ENCODE peak calls at places on chromosome 2, in eight cellular contexts. D is spleen; P is CD8-positive, alpha-beta memory T cell; U is sigmoid colon; H is MM.1S; R is aorta; Z is thoracic aorta; S is CD4-positive, alpha-beta T cell. N is an unnamed sample.

GRCh38 chr2:121075006-121075545 is 209.9 kb downstream of the TFCP2L1 start:
- DNase-seq in D (no peak), P (no peak), U (peak), H (no peak), R (peak), Z (no peak), S (no peak), N (no peak)

GRCh38 chr2:27194538-27195354 is 17.1 kb upstream of the ATRAID start:
- DNase-seq in D (no peak), P (no peak), U (no peak), H (no peak), R (no peak), Z (no peak), S (no peak), N (no peak)

GRCh38 chr2:110170102-110170501 is 34.7 kb downstream of the NPHP1 start:
- DNase-seq in D (no peak), P (no peak), U (no peak), H (no peak), R (no peak), Z (no peak), S (no peak), N (no peak)

GRCh38 chr2:133324150-133324561 is 244.1 kb downstream of the NCKAP5 start:
- DNase-seq in D (no peak), P (no peak), U (no peak), H (no peak), R (no peak), Z (no peak), S (no peak), N (no peak)

GRCh38 chr2:224982910-224983688 is 59.2 kb downstream of the DOCK10 start:
- DNase-seq in D (no peak), P (peak), U (no peak), H (no peak), R (no peak), Z (no peak), S (peak), N (peak)

GRCh38 chr2:198168651-198169050 is 364.3 kb downstream of the PLCL1 start:
- DNase-seq in D (no peak), P (no peak), U (no peak), H (no peak), R (no peak), Z (no peak), S (no peak), N (no peak)

GRCh38 chr2:47334356-47335136 is 68.4 kb upstream of the MSH2 start:
- DNase-seq in D (no peak), P (no peak), U (no peak), H (peak), R (no peak), Z (no peak), S (no peak), N (no peak)

GRCh38 chr2:96739051-96739632 is 722 bp downstream of the LMAN2L start:
- DNase-seq in D (no peak), P (no peak), U (no peak), H (no peak), R (no peak), Z (no peak), S (no peak), N (no peak)

GRCh38 chr2:105853354-105854088 is 108.8 kb downstream of the NCK2 start:
- DNase-seq in D (no peak), P (no peak), U (no peak), H (no peak), R (no peak), Z (no peak), S (no peak), N (no peak)

GRCh38 chr2:60717691-60718090 is 38.4 kb upstream of the PAPOLG start:
- DNase-seq in D (no peak), P (no peak), U (no peak), H (no peak), R (no peak), Z (no peak), S (no peak), N (peak)

GRCh38 chr2:36380624-36381481 is 25.3 kb downstream of the CRIM1 start:
- DNase-seq in D (peak), P (no peak), U (no peak), H (no peak), R (no peak), Z (no peak), S (no peak), N (peak)

GRCh38 chr2:224438726-224439125 is 36.8 kb upstream of the FAM124B start:
- DNase-seq in D (no peak), P (no peak), U (no peak), H (no peak), R (no peak), Z (no peak), S (no peak), N (no peak)

GRCh38 chr2:151973901-151974199 is 125.0 kb downstream of the CACNB4 start:
- DNase-seq in D (no peak), P (no peak), U (no peak), H (no peak), R (no peak), Z (no peak), S (no peak), N (no peak)

GRCh38 chr2:19649107-19649506 is 252.7 kb downstream of the TTC32 start:
- DNase-seq in D (no peak), P (no peak), U (no peak), H (no peak), R (no peak), Z (no peak), S (no peak), N (no peak)

GRCh38 chr2:232325324-232326273 is 53.0 kb upstream of the ALPP start:
- DNase-seq in D (peak), P (peak), U (peak), H (no peak), R (peak), Z (no peak), S (peak), N (peak)

DNA sequence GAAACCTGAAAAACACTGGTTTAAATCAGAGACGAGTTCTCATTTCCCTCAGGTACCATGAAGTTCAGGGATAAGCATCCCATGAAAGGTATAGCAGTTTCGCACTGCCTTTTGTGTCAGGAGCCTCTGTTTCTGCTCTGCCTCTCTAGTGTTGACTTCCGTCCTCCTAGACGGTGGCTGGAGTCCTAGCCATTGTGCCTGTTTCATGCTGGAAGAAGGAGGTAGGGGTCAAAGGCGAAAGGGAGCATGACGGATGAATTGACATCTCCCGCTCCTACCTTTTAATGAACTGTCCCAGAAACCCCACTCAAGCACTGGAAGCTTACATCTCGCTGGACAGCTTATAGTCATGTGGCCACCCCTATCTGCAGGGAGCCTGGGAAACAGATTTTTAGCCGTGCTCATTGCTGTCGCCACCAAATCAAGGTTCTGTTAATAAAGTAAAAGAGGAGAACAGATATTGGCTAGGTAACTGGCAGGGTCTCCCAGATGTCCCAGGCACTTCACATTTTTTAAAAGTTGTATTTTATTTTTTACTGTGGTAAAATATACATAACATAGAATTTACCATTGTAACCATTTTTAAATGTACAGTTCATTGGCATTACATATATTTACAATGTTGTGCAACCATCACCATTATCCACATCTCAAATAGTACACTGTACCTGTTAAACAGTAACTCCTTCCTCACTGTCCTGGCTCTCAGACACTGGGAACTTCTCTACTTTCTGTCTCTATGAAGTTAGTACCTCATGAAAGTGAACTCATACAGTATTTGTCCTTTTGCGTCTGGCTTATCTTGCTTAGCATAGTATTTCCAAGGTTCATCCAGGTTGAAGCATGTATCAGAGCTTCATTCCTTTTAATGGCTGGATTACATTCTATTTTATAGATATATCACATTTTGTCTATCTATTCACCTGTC is 55.0 kb upstream of the CTLA4 start:
- DNase-seq in D (no peak), P (no peak), U (no peak), H (no peak), R (no peak), Z (no peak), S (no peak), N (no peak)
- H3K27ac ChIP-seq in D (peak), P (no peak), U (no peak), H (no peak), R (no peak), Z (no peak), S (no peak), N (peak)

DNA sequence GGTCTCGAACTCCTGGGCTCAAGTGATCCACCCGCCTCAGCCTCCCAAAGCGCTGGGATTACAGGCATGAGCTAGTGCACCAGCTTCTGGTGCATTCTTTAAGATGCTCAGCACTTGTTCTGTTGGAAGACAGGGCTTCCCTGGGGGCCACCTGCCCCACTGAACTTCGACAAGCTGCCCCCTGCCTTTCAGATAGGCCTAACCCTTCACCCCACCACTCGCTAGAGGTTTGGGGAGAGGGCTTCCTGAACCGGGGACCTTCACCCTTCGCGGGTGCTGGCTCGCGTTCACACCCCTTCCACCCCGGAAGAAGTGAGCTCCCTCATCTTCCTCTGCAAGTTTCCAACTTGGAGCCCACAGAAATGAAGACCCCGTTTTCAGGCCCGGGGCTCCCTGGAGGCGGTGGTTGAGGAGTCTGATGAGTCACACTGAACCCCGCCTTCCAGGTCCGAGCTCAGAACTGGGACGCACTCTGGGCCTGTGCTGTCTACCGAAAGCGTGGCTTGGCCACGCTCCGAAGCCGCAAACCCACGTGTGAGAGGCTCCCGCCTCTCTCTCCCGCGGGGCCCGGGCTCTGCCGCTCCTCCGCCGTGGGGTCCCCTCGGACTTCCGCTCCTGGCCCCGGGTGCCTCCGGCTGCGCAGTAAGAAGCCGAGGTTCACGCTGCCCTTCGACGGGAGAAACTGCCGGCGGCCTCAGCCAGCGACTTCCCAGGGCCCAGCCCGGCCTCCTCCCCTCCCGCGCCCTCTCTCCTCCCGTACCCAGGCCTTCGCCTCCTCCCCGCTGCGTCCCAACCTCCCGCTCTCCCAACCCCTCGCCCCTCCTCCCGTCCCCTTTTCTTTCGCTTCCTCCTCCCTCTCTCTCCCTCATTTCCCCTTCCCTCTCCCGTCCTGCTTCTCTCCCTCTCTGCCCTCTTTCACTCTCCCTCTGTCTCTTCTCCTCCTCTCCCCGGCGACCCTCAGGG is 47.5 kb upstream of the SP3 start:
- DNase-seq in D (peak), P (peak), U (peak), H (no peak), R (peak), Z (no peak), S (peak), N (peak)
- H3K27ac ChIP-seq in D (peak), P (no peak), U (peak), H (no peak), R (peak), Z (peak), S (no peak), N (peak)

DNA sequence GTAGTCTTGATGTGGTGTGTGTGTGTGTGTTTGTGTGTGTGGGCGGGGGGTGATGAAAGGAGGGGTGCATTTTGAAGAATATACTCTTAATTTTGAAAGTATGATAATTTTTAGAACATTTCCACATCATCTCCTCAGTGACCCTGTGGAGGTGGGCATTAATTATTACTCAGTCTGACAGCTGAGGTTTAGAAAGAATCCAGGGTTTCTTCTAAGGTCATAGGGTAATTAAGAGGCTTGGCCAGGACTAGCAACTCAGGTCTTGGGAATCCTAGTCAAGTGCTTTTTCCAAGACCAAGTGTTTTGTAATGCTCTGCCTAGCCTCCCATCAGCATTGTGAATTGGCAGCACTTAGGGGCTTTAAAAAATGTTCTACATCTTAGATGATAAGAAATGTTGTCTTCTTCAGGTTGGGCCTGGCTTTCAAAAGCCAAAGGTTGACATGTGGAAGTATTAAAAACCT is 100.6 kb downstream of the SPTBN1 start:
- DNase-seq in D (no peak), P (no peak), U (no peak), H (no peak), R (no peak), Z (no peak), S (no peak), N (no peak)
- H3K27ac ChIP-seq in D (peak), P (no peak), U (peak), H (no peak), R (no peak), Z (peak), S (no peak), N (peak)

DNA sequence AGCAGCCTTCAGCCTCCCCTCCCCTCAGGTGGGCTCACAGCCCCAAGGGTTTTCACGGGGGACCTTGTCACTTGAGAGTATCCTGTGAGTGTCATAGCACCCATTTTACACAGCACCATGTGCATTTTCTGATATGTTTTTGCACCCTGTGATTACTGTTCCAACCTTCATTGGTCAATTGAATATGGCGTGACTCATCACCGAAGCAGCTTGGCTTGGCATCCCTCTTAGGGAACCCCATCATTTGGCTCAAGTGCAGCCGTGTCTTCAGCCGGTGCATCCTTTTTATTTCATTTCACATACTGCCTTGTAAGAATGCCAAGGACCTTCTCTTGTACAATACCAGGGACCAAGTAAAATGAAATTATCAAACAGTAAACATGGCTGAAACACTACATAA is 57.6 kb downstream of the NPAS2 start:
- DNase-seq in D (no peak), P (no peak), U (no peak), H (no peak), R (no peak), Z (no peak), S (no peak), N (no peak)
- H3K27ac ChIP-seq in D (no peak), P (no peak), U (peak), H (no peak), R (peak), Z (peak), S (no peak), N (no peak)

GRCh38 chr2:173651891-173652290 is 297.2 kb downstream of the CDCA7 start:
- DNase-seq in D (no peak), P (no peak), U (no peak), H (no peak), R (no peak), Z (no peak), S (no peak), N (no peak)
- H3K27ac ChIP-seq in D (no peak), P (no peak), U (no peak), H (no peak), R (no peak), Z (no peak), S (no peak), N (no peak)

DNA sequence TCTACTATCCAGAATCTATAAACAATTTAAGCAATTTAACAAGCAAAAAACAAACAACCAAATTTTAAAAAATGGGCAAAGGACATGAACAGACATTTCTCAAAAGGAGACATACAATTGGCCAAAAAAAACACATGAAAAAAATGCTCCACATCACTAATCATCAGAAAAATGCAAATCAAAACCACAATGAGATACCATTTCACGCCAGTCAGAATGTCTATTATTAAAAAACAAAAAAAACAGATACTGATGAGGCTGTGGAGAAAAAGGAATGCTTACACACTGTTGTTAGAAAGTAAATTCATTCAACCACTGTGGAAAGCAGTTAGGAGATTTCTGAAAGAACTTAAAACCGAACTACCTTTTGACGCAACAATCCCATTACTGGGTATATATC is 66.4 kb upstream of the SESTD1 start:
- DNase-seq in D (no peak), P (no peak), U (no peak), H (no peak), R (no peak), Z (no peak), S (no peak), N (no peak)
- H3K27ac ChIP-seq in D (no peak), P (no peak), U (no peak), H (no peak), R (no peak), Z (no peak), S (no peak), N (no peak)

GRCh38 chr2:189291460-189291859 is 111.9 kb upstream of the COL5A2 start:
- DNase-seq in D (no peak), P (no peak), U (no peak), H (no peak), R (no peak), Z (no peak), S (no peak), N (no peak)

GRCh38 chr2:189285962-189286648 is 106.5 kb upstream of the COL5A2 start:
- DNase-seq in D (no peak), P (no peak), U (no peak), H (no peak), R (no peak), Z (no peak), S (no peak), N (no peak)

GRCh38 chr2:189285351-189285750 is 105.8 kb upstream of the COL5A2 start:
- DNase-seq in D (no peak), P (no peak), U (no peak), H (no peak), R (no peak), Z (no peak), S (no peak), N (no peak)

GRCh38 chr2:189287363-189287762 is 107.8 kb upstream of the COL5A2 start:
- DNase-seq in D (no peak), P (no peak), U (no peak), H (no peak), R (no peak), Z (no peak), S (no peak), N (no peak)

DNA sequence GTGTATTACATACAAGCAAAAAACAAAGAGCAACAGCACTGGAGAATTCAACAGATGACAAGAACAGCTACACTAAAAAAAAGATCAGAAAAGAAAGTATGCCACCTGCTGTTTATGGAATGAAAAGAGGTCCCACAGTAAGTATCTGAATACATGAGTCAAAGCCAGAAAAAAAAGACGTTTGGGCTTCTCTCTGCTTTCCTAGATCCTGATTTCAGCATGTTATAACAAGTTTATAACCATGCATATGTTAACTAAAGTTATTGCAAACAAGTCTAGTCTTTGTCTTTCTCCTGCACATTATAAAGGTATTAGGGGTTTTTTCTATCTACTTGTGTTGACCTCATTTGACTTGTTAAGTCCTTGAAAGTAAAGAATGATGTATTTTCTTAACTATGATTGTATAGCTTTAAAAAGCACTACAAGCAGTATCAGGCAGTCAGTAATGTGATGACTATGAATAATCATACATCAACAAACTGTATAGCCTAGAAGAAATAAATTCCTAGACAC is 108.5 kb upstream of the COL5A2 start:
- DNase-seq in D (no peak), P (peak), U (no peak), H (peak), R (no peak), Z (no peak), S (no peak), N (no peak)
- H3K27ac ChIP-seq in D (no peak), P (no peak), U (peak), H (no peak), R (no peak), Z (peak), S (no peak), N (no peak)

GRCh38 chr2:3657881-3658280 is at the start of gene ALLC:
- DNase-seq in D (no peak), P (no peak), U (no peak), H (no peak), R (no peak), Z (no peak), S (no peak), N (no peak)
- H3K27ac ChIP-seq in D (peak), P (no peak), U (no peak), H (no peak), R (no peak), Z (no peak), S (no peak), N (no peak)

N was measured in upper lobe of left lung.